ENCODE peak calls at places on chromosomes 2 and 18, in ten cellular contexts. A, M, S, N, K, U, P, X, H and E are unnamed samples.

GRCh38 chr18:67468038-67468437 is 48.5 kb downstream of the DSEL start:
- DNase-seq in A (no peak), M (no peak), S (no peak), N (no peak), K (no peak), U (no peak), P (no peak), X (no peak), H (no peak), E (no peak)

GRCh38 chr2:20135631-20136050 is 84.2 kb upstream of the LAPTM4A start:
- DNase-seq in A (peak), M (peak), S (peak), N (peak), K (no peak), U (no peak), P (peak), X (peak), H (peak), E (no peak)

GRCh38 chr2:3487432-3487831 is 31.9 kb downstream of the ADI1 start:
- DNase-seq in A (no peak), M (no peak), S (no peak), N (no peak), K (peak), U (no peak), P (no peak), X (no peak), H (no peak), E (no peak)

GRCh38 chr2:24164416-24164973 is 10.4 kb upstream of the FAM228A start:
- DNase-seq in A (peak), M (peak), S (peak), N (no peak), K (no peak), U (peak), P (peak), X (peak), H (peak), E (no peak)

GRCh38 chr18:79899609-79900435 is 51.6 kb downstream of the SLC66A2 start:
- DNase-seq in A (no peak), M (no peak), S (no peak), N (no peak), K (no peak), U (no peak), P (no peak), X (no peak), H (no peak), E (no peak)

GRCh38 chr2:31383471-31384153 is 30.9 kb downstream of the XDH start:
- DNase-seq in A (no peak), M (no peak), S (no peak), N (peak), K (no peak), U (no peak), P (no peak), X (peak), H (no peak), E (no peak)

GRCh38 chr2:11583840-11584529 is 50.1 kb downstream of the GREB1 start:
- DNase-seq in A (peak), M (peak), S (peak), N (peak), K (peak), U (peak), P (peak), X (peak), H (peak), E (no peak)

GRCh38 chr2:232421189-232421785 is 14.6 kb downstream of the ALPG start:
- DNase-seq in A (no peak), M (no peak), S (no peak), N (no peak), K (no peak), U (no peak), P (no peak), X (no peak), H (no peak), E (no peak)

GRCh38 chr2:111617299-111617803 is 266.6 kb downstream of the ANAPC1 start:
- DNase-seq in A (no peak), M (no peak), S (no peak), N (peak), K (no peak), U (no peak), P (no peak), X (peak), H (no peak), E (no peak)

GRCh38 chr2:191566347-191566746 is 111.6 kb upstream of the NABP1 start:
- DNase-seq in A (peak), M (peak), S (peak), N (peak), K (no peak), U (peak), P (peak), X (peak), H (peak), E (no peak)

GRCh38 chr2:36356199-36356989 is 816 bp downstream of the CRIM1 start:
- DNase-seq in A (no peak), M (peak), S (peak), N (peak), K (peak), U (peak), P (no peak), X (no peak), H (peak), E (no peak)

GRCh38 chr18:28081516-28081915 is 95.4 kb downstream of the CDH2 start:
- DNase-seq in A (no peak), M (no peak), S (no peak), N (no peak), K (no peak), U (no peak), P (no peak), X (no peak), H (no peak), E (no peak)

GRCh38 chr2:173706936-173707335 is 258.2 kb downstream of the SP3 start:
- DNase-seq in A (no peak), M (no peak), S (no peak), N (no peak), K (no peak), U (no peak), P (no peak), X (no peak), H (no peak), E (no peak)

GRCh38 chr2:241272298-241272721 is 43.2 kb downstream of the HDLBP start:
- DNase-seq in A (no peak), M (peak), S (peak), N (no peak), K (peak), U (no peak), P (peak), X (no peak), H (peak), E (no peak)

GRCh38 chr2:71385008-71385407 is 53.4 kb downstream of the ZNF638 start:
- DNase-seq in A (no peak), M (no peak), S (no peak), N (peak), K (no peak), U (no peak), P (peak), X (peak), H (no peak), E (no peak)

GRCh38 chr2:38376346-38376682 is 759 bp downstream of the ATL2 start:
- DNase-seq in A (peak), M (peak), S (peak), N (peak), K (peak), U (no peak), P (peak), X (peak), H (peak), E (no peak)

GRCh38 chr2:178280261-178280852 is 86.0 kb downstream of the OSBPL6 start:
- DNase-seq in A (peak), M (peak), S (peak), N (peak), K (no peak), U (peak), P (peak), X (peak), H (peak), E (no peak)

GRCh38 chr2:197197808-197198409 is 112.7 kb downstream of the ANKRD44 start:
- DNase-seq in A (no peak), M (no peak), S (no peak), N (no peak), K (no peak), U (no peak), P (no peak), X (no peak), H (no peak), E (no peak)